ENCODE peak calls at places on chromosomes 6 and 20, in six cellular contexts. One of them, this sample, is unnamed.
A peak's percentile ranks its signal among the peaks of the same experiment; 100 is the strongest.

GRCh38 chr20:2146080-2146867 is 44.6 kb downstream of the STK35 start:
- DNase-seq in CD8-positive, alpha-beta T cell: no peak
- DNase-seq in hepatocyte: no peak
- DNase-seq in psoas muscle: no peak
- DNase-seq in WTC11: no peak
- DNase-seq in lower leg skin: no peak
- DNase-seq in this sample: no peak

GRCh38 chr20:39773380-39774000 is 811.3 kb downstream of the DHX35 start:
- DNase-seq in CD8-positive, alpha-beta T cell: no peak
- DNase-seq in hepatocyte: no peak
- DNase-seq in psoas muscle: no peak
- DNase-seq in WTC11: no peak
- DNase-seq in lower leg skin: no peak
- DNase-seq in this sample: no peak

GRCh38 chr6:156980515-156980914 is 203.3 kb downstream of the ARID1B start:
- DNase-seq in CD8-positive, alpha-beta T cell: no peak
- DNase-seq in hepatocyte: no peak
- DNase-seq in psoas muscle: no peak
- DNase-seq in WTC11: peak; percentile 41
- DNase-seq in lower leg skin: no peak
- DNase-seq in this sample: no peak

GRCh38 chr6:72464791-72465691 is 156.8 kb upstream of the KCNQ5 start:
- DNase-seq in CD8-positive, alpha-beta T cell: no peak
- DNase-seq in hepatocyte: peak; percentile 19
- DNase-seq in psoas muscle: no peak
- DNase-seq in WTC11: no peak
- DNase-seq in lower leg skin: no peak
- DNase-seq in this sample: peak; percentile 16

GRCh38 chr20:17730069-17730468 is 30.3 kb downstream of the BANF2 start:
- DNase-seq in CD8-positive, alpha-beta T cell: no peak
- DNase-seq in hepatocyte: no peak
- DNase-seq in psoas muscle: no peak
- DNase-seq in WTC11: no peak
- DNase-seq in lower leg skin: no peak
- DNase-seq in this sample: no peak

GRCh38 chr6:35669441-35669776 is 19.3 kb downstream of the FKBP5 start:
- DNase-seq in CD8-positive, alpha-beta T cell: no peak
- DNase-seq in hepatocyte: no peak
- DNase-seq in psoas muscle: no peak
- DNase-seq in WTC11: no peak
- DNase-seq in lower leg skin: no peak
- DNase-seq in this sample: no peak

GRCh38 chr6:77587963-77588362 is 64.9 kb upstream of the MEI4 start:
- DNase-seq in CD8-positive, alpha-beta T cell: no peak
- DNase-seq in hepatocyte: no peak
- DNase-seq in psoas muscle: no peak
- DNase-seq in WTC11: no peak
- DNase-seq in lower leg skin: no peak
- DNase-seq in this sample: no peak

GRCh38 chr6:159617444-159617843 is 75.6 kb downstream of the SOD2 start:
- DNase-seq in CD8-positive, alpha-beta T cell: no peak
- DNase-seq in hepatocyte: no peak
- DNase-seq in psoas muscle: no peak
- DNase-seq in WTC11: no peak
- DNase-seq in lower leg skin: no peak
- DNase-seq in this sample: no peak

GRCh38 chr20:57082546-57082945 is 183.9 kb downstream of the BMP7 start:
- DNase-seq in CD8-positive, alpha-beta T cell: no peak
- DNase-seq in hepatocyte: no peak
- DNase-seq in psoas muscle: no peak
- DNase-seq in WTC11: no peak
- DNase-seq in lower leg skin: no peak
- DNase-seq in this sample: no peak

GRCh38 chr6:54481096-54481495 is 172.9 kb downstream of the TINAG start:
- DNase-seq in CD8-positive, alpha-beta T cell: no peak
- DNase-seq in hepatocyte: peak; percentile 21
- DNase-seq in psoas muscle: no peak
- DNase-seq in WTC11: no peak
- DNase-seq in lower leg skin: no peak
- DNase-seq in this sample: peak; percentile 41

GRCh38 chr6:133241088-133241900 is at the start of gene EYA4:
- DNase-seq in CD8-positive, alpha-beta T cell: no peak
- DNase-seq in hepatocyte: peak; percentile 27
- DNase-seq in psoas muscle: peak; percentile 60
- DNase-seq in WTC11: peak; percentile 46
- DNase-seq in lower leg skin: no peak
- DNase-seq in this sample: peak; percentile 69

GRCh38 chr20:1906361-1907051 is 11.3 kb downstream of the SIRPA start:
- DNase-seq in CD8-positive, alpha-beta T cell: no peak
- DNase-seq in hepatocyte: no peak
- DNase-seq in psoas muscle: no peak
- DNase-seq in WTC11: no peak
- DNase-seq in lower leg skin: no peak
- DNase-seq in this sample: no peak

GRCh38 chr6:6003334-6004146 is 3.2 kb downstream of the NRN1 start:
- DNase-seq in CD8-positive, alpha-beta T cell: no peak
- DNase-seq in hepatocyte: no peak
- DNase-seq in psoas muscle: no peak
- DNase-seq in WTC11: peak; percentile 66
- DNase-seq in lower leg skin: no peak
- DNase-seq in this sample: no peak

GRCh38 chr6:9408718-9409117 is 973.4 kb upstream of the SLC35B3 start:
- DNase-seq in CD8-positive, alpha-beta T cell: no peak
- DNase-seq in hepatocyte: no peak
- DNase-seq in psoas muscle: no peak
- DNase-seq in WTC11: no peak
- DNase-seq in lower leg skin: no peak
- DNase-seq in this sample: no peak

GRCh38 chr6:34360556-34360955 is 31.9 kb downstream of the NUDT3 start:
- DNase-seq in CD8-positive, alpha-beta T cell: no peak
- DNase-seq in hepatocyte: no peak
- DNase-seq in psoas muscle: no peak
- DNase-seq in WTC11: no peak
- DNase-seq in lower leg skin: no peak
- DNase-seq in this sample: no peak

GRCh38 chr20:38315290-38315966 is 11.5 kb downstream of the BPI start:
- DNase-seq in CD8-positive, alpha-beta T cell: no peak
- DNase-seq in hepatocyte: no peak
- DNase-seq in psoas muscle: no peak
- DNase-seq in WTC11: no peak
- DNase-seq in lower leg skin: no peak
- DNase-seq in this sample: no peak
- TF ChIP-seq CTCF in CD8-positive, alpha-beta T cell: no peak
- TF ChIP-seq CTCF in hepatocyte: peak; percentile 10
- TF ChIP-seq CTCF in psoas muscle: no peak
- TF ChIP-seq CTCF in WTC11: no peak
- TF ChIP-seq CTCF in lower leg skin: no peak
- TF ChIP-seq CTCF in this sample: no peak

GRCh38 chr6:100724222-100724621 is 156.9 kb downstream of the ASCC3 start:
- DNase-seq in CD8-positive, alpha-beta T cell: no peak
- DNase-seq in hepatocyte: no peak
- DNase-seq in psoas muscle: no peak
- DNase-seq in WTC11: no peak
- DNase-seq in lower leg skin: no peak
- DNase-seq in this sample: no peak
- TF ChIP-seq CTCF in CD8-positive, alpha-beta T cell: no peak
- TF ChIP-seq CTCF in hepatocyte: no peak
- TF ChIP-seq CTCF in psoas muscle: no peak
- TF ChIP-seq CTCF in WTC11: no peak
- TF ChIP-seq CTCF in lower leg skin: no peak
- TF ChIP-seq CTCF in this sample: no peak

GRCh38 chr20:3672864-3673550 is 8.8 kb downstream of the ADAM33 start:
- DNase-seq in CD8-positive, alpha-beta T cell: no peak
- DNase-seq in hepatocyte: no peak
- DNase-seq in psoas muscle: no peak
- DNase-seq in WTC11: peak; percentile 35
- DNase-seq in lower leg skin: no peak
- DNase-seq in this sample: no peak

GRCh38 chr20:3669710-3670367 is 6.6 kb upstream of the GFRA4 start:
- DNase-seq in CD8-positive, alpha-beta T cell: no peak
- DNase-seq in hepatocyte: no peak
- DNase-seq in psoas muscle: no peak
- DNase-seq in WTC11: no peak
- DNase-seq in lower leg skin: no peak
- DNase-seq in this sample: no peak

GRCh38 chr20:3670945-3671344 is 7.7 kb upstream of the GFRA4 start:
- DNase-seq in CD8-positive, alpha-beta T cell: no peak
- DNase-seq in hepatocyte: no peak
- DNase-seq in psoas muscle: no peak
- DNase-seq in WTC11: no peak
- DNase-seq in lower leg skin: no peak
- DNase-seq in this sample: no peak

GRCh38 chr20:3671986-3672863 is 9.0 kb upstream of the GFRA4 start:
- DNase-seq in CD8-positive, alpha-beta T cell: no peak
- DNase-seq in hepatocyte: no peak
- DNase-seq in psoas muscle: no peak
- DNase-seq in WTC11: peak; percentile 55
- DNase-seq in lower leg skin: no peak
- DNase-seq in this sample: no peak

DNA sequence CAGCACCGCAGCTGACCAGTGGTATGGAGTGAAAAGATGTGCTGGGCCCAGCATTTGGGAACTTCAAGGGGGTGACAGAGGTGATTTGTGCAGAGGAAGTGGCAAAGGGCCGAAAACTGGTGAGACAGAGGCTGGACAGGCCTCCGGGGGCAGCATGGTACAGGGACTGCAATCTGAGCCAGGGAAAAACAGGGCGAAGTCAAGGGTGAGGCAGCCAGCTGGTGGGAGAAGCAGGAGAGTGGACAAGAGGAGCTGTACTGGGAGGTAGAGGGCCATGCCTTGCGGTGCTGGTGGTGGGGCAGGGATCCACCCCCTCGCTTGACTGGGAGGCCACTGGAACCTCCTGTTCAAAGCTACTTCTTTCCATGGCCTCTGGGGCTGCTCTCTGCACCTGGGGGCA is 7.3 kb upstream of the GFRA4 start:
- DNase-seq in CD8-positive, alpha-beta T cell: no peak
- DNase-seq in hepatocyte: no peak
- DNase-seq in psoas muscle: no peak
- DNase-seq in WTC11: peak; percentile 38
- DNase-seq in lower leg skin: no peak
- DNase-seq in this sample: peak; percentile 9
- TF ChIP-seq CTCF in CD8-positive, alpha-beta T cell: no peak
- TF ChIP-seq CTCF in hepatocyte: no peak
- TF ChIP-seq CTCF in psoas muscle: no peak
- TF ChIP-seq CTCF in WTC11: no peak
- TF ChIP-seq CTCF in lower leg skin: no peak
- TF ChIP-seq CTCF in this sample: no peak

GRCh38 chr20:47090835-47091234 is 196.2 kb downstream of the EYA2 start:
- DNase-seq in CD8-positive, alpha-beta T cell: no peak
- DNase-seq in hepatocyte: no peak
- DNase-seq in psoas muscle: no peak
- DNase-seq in WTC11: no peak
- DNase-seq in lower leg skin: no peak
- DNase-seq in this sample: no peak
- TF ChIP-seq CTCF in CD8-positive, alpha-beta T cell: no peak
- TF ChIP-seq CTCF in hepatocyte: no peak
- TF ChIP-seq CTCF in psoas muscle: no peak
- TF ChIP-seq CTCF in WTC11: no peak
- TF ChIP-seq CTCF in lower leg skin: no peak
- TF ChIP-seq CTCF in this sample: no peak

GRCh38 chr6:12291785-12292604 is 1.8 kb downstream of the EDN1 start:
- DNase-seq in CD8-positive, alpha-beta T cell: no peak
- DNase-seq in hepatocyte: peak; percentile 69
- DNase-seq in psoas muscle: no peak
- DNase-seq in WTC11: peak; percentile 36
- DNase-seq in lower leg skin: no peak
- DNase-seq in this sample: peak; percentile 31
- TF ChIP-seq CTCF in CD8-positive, alpha-beta T cell: no peak
- TF ChIP-seq CTCF in hepatocyte: peak; percentile 52
- TF ChIP-seq CTCF in psoas muscle: no peak
- TF ChIP-seq CTCF in WTC11: no peak
- TF ChIP-seq CTCF in lower leg skin: no peak
- TF ChIP-seq CTCF in this sample: no peak

GRCh38 chr6:43856005-43856765 is 86.2 kb downstream of the VEGFA start:
- DNase-seq in CD8-positive, alpha-beta T cell: no peak
- DNase-seq in hepatocyte: peak; percentile 74
- DNase-seq in psoas muscle: peak; percentile 57
- DNase-seq in WTC11: peak; percentile 36
- DNase-seq in lower leg skin: no peak
- DNase-seq in this sample: peak; percentile 86
- TF ChIP-seq CTCF in CD8-positive, alpha-beta T cell: no peak
- TF ChIP-seq CTCF in hepatocyte: peak; percentile 52
- TF ChIP-seq CTCF in psoas muscle: peak; percentile 53
- TF ChIP-seq CTCF in WTC11: no peak
- TF ChIP-seq CTCF in lower leg skin: no peak
- TF ChIP-seq CTCF in this sample: peak; percentile 94

GRCh38 chr20:31514154-31515071 is at the start of gene HM13:
- DNase-seq in CD8-positive, alpha-beta T cell: peak; percentile 88
- DNase-seq in hepatocyte: peak; percentile 100
- DNase-seq in psoas muscle: peak; percentile 92
- DNase-seq in WTC11: peak; percentile 90
- DNase-seq in lower leg skin: peak; percentile 98
- DNase-seq in this sample: peak; percentile 95

GRCh38 chr20:31505903-31506302 is 8.3 kb upstream of the HM13 start:
- DNase-seq in CD8-positive, alpha-beta T cell: no peak
- DNase-seq in hepatocyte: no peak
- DNase-seq in psoas muscle: no peak
- DNase-seq in WTC11: no peak
- DNase-seq in lower leg skin: no peak
- DNase-seq in this sample: no peak

GRCh38 chr20:31508517-31509244 is 5.6 kb upstream of the HM13 start:
- DNase-seq in CD8-positive, alpha-beta T cell: no peak
- DNase-seq in hepatocyte: no peak
- DNase-seq in psoas muscle: no peak
- DNase-seq in WTC11: no peak
- DNase-seq in lower leg skin: no peak
- DNase-seq in this sample: no peak
- TF ChIP-seq CTCF in CD8-positive, alpha-beta T cell: no peak
- TF ChIP-seq CTCF in hepatocyte: no peak
- TF ChIP-seq CTCF in psoas muscle: no peak
- TF ChIP-seq CTCF in WTC11: no peak
- TF ChIP-seq CTCF in lower leg skin: no peak
- TF ChIP-seq CTCF in this sample: no peak

GRCh38 chr6:520820-521219 is 129.3 kb downstream of the IRF4 start:
- DNase-seq in CD8-positive, alpha-beta T cell: no peak
- DNase-seq in hepatocyte: no peak
- DNase-seq in psoas muscle: no peak
- DNase-seq in WTC11: no peak
- DNase-seq in lower leg skin: no peak
- DNase-seq in this sample: no peak

GRCh38 chr6:527989-528673 is 128.8 kb downstream of the HUS1B start:
- DNase-seq in CD8-positive, alpha-beta T cell: no peak
- DNase-seq in hepatocyte: no peak
- DNase-seq in psoas muscle: no peak
- DNase-seq in WTC11: no peak
- DNase-seq in lower leg skin: no peak
- DNase-seq in this sample: no peak

GRCh38 chr6:530425-530824 is 126.5 kb downstream of the HUS1B start:
- DNase-seq in CD8-positive, alpha-beta T cell: no peak
- DNase-seq in hepatocyte: no peak
- DNase-seq in psoas muscle: no peak
- DNase-seq in WTC11: no peak
- DNase-seq in lower leg skin: no peak
- DNase-seq in this sample: no peak

GRCh38 chr6:528989-529388 is 127.9 kb downstream of the HUS1B start:
- DNase-seq in CD8-positive, alpha-beta T cell: no peak
- DNase-seq in hepatocyte: no peak
- DNase-seq in psoas muscle: no peak
- DNase-seq in WTC11: no peak
- DNase-seq in lower leg skin: no peak
- DNase-seq in this sample: no peak

GRCh38 chr6:524803-525202 is 132.1 kb downstream of the HUS1B start:
- DNase-seq in CD8-positive, alpha-beta T cell: peak; percentile 45
- DNase-seq in hepatocyte: no peak
- DNase-seq in psoas muscle: no peak
- DNase-seq in WTC11: peak; percentile 27
- DNase-seq in lower leg skin: no peak
- DNase-seq in this sample: no peak
- TF ChIP-seq CTCF in CD8-positive, alpha-beta T cell: no peak
- TF ChIP-seq CTCF in hepatocyte: no peak
- TF ChIP-seq CTCF in psoas muscle: no peak
- TF ChIP-seq CTCF in WTC11: no peak
- TF ChIP-seq CTCF in lower leg skin: no peak
- TF ChIP-seq CTCF in this sample: no peak

This sample was measured in Calu3.